ENCODE peak calls at places on chromosomes 7 and 10, in eight cellular contexts. T is Peyer's patch, S is stomach, B is AG04450, P is upper lobe of left lung, I is cardiac muscle cell, D is body of pancreas, M is IMR-90. Y is an unnamed sample.

GRCh38 chr10:31274310-31274709 is 44.7 kb upstream of the ZEB1 start:
- DNase-seq in S (no peak), D (no peak), P (no peak), B (no peak), M (peak; percentile 42), T (no peak), I (peak; percentile 33), Y (no peak)

GRCh38 chr10:36366843-36367242 is 724.7 kb upstream of the FZD8 start:
- DNase-seq in M (no peak), D (no peak), S (no peak), I (peak; percentile 25), T (no peak), B (no peak), P (no peak), Y (no peak)

GRCh38 chr10:129191848-129192247 is 275.2 kb upstream of the MGMT start:
- DNase-seq in P (no peak), T (no peak), S (no peak), D (no peak), M (no peak), I (peak; percentile 2), B (no peak), Y (no peak)

GRCh38 chr10:23120001-23120934 is 24.9 kb downstream of the MSRB2 start:
- DNase-seq in M (no peak), D (no peak), S (no peak), P (no peak), I (no peak), T (no peak), B (no peak), Y (no peak)

GRCh38 chr10:113020838-113021237 is 70.8 kb downstream of the TCF7L2 start:
- DNase-seq in S (no peak), D (peak; percentile 38), B (no peak), M (no peak), T (no peak), I (no peak), P (no peak), Y (no peak)

GRCh38 chr7:34339061-34339526 is 318.9 kb upstream of the NPSR1 start:
- DNase-seq in M (no peak), D (no peak), I (no peak), B (no peak), T (no peak), S (no peak), P (no peak), Y (no peak)

GRCh38 chr10:73262105-73262730 is 9.8 kb upstream of the MRPS16 start:
- DNase-seq in M (peak; percentile 74), T (no peak), I (peak; percentile 73), B (peak; percentile 43), D (no peak), P (no peak), S (no peak), Y (no peak)

GRCh38 chr7:22601812-22602568 is 102.0 kb upstream of the STEAP1B start:
- DNase-seq in M (peak; percentile 85), T (no peak), P (no peak), D (no peak), S (no peak), B (no peak), I (peak; percentile 84), Y (no peak)

GRCh38 chr10:87590705-87591588 is 68.7 kb upstream of the PAPSS2 start:
- DNase-seq in M (peak; percentile 84), T (no peak), I (no peak), P (no peak), B (peak; percentile 52), S (no peak), D (no peak), Y (no peak)

GRCh38 chr7:42491106-42491505 is 254.1 kb upstream of the GLI3 start:
- DNase-seq in P (no peak), S (no peak), M (no peak), B (no peak), D (no peak), I (no peak), T (no peak), Y (no peak)

GRCh38 chr7:72219500-72219899 is 192.6 kb downstream of the CALN1 start:
- DNase-seq in D (no peak), M (no peak), B (no peak), P (no peak), T (no peak), I (no peak), S (no peak), Y (no peak)

GRCh38 chr7:54879776-54880175 is 120.8 kb upstream of the SEC61G start:
- DNase-seq in D (no peak), I (no peak), T (no peak), M (peak; percentile 55), S (no peak), B (no peak), P (no peak), Y (no peak)

DNA sequence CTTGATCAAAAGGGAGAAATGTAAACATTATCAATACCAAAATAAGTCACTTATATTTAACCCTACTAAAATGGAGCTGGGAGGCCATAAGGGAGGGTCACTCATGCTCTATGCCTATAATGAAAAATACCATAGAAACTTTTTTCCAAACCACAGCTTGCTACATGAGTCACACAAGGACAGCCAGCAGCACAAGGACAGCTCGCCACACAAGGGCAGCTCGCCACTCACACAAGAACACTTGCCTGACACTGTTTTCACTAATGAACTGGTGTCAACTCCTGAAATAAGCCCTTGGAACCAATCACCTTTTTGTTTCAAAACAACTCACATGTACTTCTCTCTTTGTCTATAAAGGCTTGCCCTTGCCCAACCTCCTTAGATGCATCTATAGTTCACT is 43.3 kb downstream of the FRMPD2 start:
- DNase-seq in B (no peak), S (no peak), I (no peak), D (no peak), P (no peak), M (no peak), T (no peak), Y (no peak)
- H3K27me3 ChIP-seq in B (peaks cover 5% of the 10 kb centered on the region), S (no peaks in the 10 kb centered on the region), I (no peaks in the 10 kb centered on the region), D (no peaks in the 10 kb centered on the region), P (no peaks in the 10 kb centered on the region), M (peaks cover 18% of the 10 kb centered on the region), T (no peaks in the 10 kb centered on the region), Y (no peaks in the 10 kb centered on the region)

GRCh38 chr7:65804887-65805286 is 68.0 kb upstream of the VKORC1L1 start:
- DNase-seq in M (no peak), B (no peak), P (no peak), I (no peak), S (no peak), T (no peak), D (no peak), Y (no peak)

GRCh38 chr7:65812281-65812680 is 60.6 kb upstream of the VKORC1L1 start:
- DNase-seq in M (peak; percentile 72), S (no peak), I (peak; percentile 15), B (no peak), P (no peak), T (no peak), D (no peak), Y (no peak)

GRCh38 chr7:65809259-65809981 is 63.5 kb upstream of the VKORC1L1 start:
- DNase-seq in S (no peak), T (no peak), I (no peak), D (no peak), M (no peak), P (no peak), B (no peak), Y (no peak)

GRCh38 chr7:65809982-65810288 is 62.9 kb upstream of the VKORC1L1 start:
- DNase-seq in D (no peak), T (no peak), P (no peak), S (no peak), B (no peak), I (no peak), M (no peak), Y (no peak)
- H3K27ac ChIP-seq in D (no peak overlapping the region), T (no peak overlapping the region), P (no peak overlapping the region), S (no peak overlapping the region), B (no peak overlapping the region), I (no peak overlapping the region), M (no peak overlapping the region), Y (no peak overlapping the region)

DNA sequence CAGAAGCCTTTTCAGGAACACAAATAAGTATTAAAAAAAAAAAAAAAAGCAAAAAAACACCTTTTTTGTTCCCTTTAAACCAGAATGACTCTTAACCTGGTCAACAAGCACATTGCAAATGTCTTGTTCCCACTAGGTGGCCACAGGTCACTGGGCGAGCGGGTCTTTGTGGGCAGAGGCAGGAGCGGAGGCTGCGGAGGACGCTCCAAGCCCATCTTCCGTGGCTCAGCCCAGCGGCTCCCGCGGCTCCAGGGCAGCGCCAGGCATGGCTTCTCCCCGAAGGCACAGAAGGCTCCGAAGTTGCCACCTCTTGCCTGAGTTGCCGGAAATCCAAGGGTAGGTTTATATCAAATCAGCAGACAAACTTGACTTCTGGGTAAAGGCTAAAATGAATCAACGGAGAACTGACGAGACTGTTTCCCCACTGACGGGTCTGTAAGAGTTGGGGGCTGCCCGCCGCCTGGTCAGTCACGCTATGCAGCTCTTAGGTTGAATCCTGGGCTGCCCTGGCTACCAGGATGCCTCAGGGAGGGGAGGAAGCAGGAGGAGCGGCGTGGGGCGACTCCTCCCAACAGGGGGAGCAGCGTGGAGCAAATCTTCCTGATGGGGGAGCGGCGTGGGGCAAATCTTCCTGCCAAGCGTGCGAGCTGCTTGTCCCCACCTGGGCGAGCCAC is 144.5 kb downstream of the PTPRN2 start:
- DNase-seq in P (peak; percentile 49), D (no peak), S (no peak), T (peak; percentile 20), I (no peak), M (no peak), B (no peak), Y (no peak)
- H3K27me3 ChIP-seq in P (no peaks in the 10 kb centered on the region), D (no peaks in the 10 kb centered on the region), S (no peaks in the 10 kb centered on the region), T (no peaks in the 10 kb centered on the region), I (no peaks in the 10 kb centered on the region), M (no peaks in the 10 kb centered on the region), B (no peaks in the 10 kb centered on the region), Y (no peaks in the 10 kb centered on the region)

DNA sequence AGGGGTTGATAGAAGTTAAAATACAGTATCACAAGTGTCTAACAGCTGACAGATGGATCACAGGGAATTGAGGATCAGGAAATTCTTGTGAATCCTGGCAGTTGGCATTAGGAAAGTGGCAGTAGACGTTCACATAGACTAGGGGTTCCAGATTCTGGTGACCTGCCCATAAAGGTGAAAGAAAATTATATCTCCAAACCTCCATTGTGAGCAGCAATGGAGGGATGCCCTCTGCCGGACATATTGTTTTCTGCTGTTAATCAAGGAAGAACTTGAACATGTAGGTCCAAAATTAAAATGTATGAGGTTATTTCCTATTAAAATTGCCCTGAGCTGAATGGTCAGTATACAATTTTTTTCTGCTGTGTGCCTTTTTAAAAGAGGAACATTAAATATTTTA is 5.1 kb downstream of the NME8 start:
- DNase-seq in I (peak; percentile 12), M (no peak), S (no peak), T (no peak), B (no peak), P (no peak), D (no peak), Y (no peak)
- H3K27ac ChIP-seq in I (no peak overlapping the region), M (no peak overlapping the region), S (no peak overlapping the region), T (no peak overlapping the region), B (no peak overlapping the region), P (no peak overlapping the region), D (no peak overlapping the region), Y (no peak overlapping the region)

DNA sequence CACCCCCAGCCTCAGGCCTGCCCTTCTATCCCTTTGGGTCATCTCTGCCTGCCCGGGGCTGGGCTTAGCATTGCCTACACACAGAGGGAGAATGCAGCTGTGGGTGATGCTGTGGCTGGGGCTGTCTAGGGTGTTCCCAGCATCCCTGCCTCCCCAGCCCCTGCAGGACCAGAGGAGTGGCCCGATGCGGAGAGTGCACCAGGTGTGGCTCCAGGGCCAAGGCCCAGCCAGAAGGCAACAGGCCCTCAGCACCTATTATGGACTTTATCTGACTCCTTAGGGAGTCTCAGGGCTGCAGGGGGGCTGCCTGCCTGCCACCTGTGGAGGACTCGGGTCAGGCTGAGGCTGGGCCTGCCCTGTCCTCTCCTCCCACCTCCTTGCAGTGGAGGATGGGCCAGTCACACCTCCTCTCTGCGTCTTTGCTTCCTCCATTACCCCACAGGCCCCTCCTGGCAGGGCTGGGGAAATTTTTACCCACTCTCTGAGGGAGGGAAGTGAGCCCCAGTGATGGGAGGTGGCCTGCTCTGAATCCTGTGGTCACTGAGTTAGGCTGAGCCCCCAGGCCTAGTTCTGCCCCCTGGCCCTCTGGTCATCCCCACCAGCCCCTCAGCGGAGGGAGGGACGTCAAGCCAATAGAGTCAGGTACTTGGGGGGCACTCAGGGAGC is 92.9 kb upstream of the PCBD1 start:
- DNase-seq in B (no peak), T (no peak), I (no peak), D (no peak), M (no peak), S (no peak), P (peak; percentile 40), Y (no peak)
- H3K27me3 ChIP-seq in B (peaks cover 14% of the 10 kb centered on the region), T (no peaks in the 10 kb centered on the region), I (no peaks in the 10 kb centered on the region), D (no peaks in the 10 kb centered on the region), M (peaks cover 40% of the 10 kb centered on the region), S (no peaks in the 10 kb centered on the region), P (no peaks in the 10 kb centered on the region), Y (no peaks in the 10 kb centered on the region)